ENCODE peak calls at places on chromosomes 5 and 9, in nine cellular contexts. V is brain microvascular endothelial cell; F is aorta; Z is sigmoid colon; L is tibial artery; A is heart right ventricle; J is astrocyte; I is CD8-positive, alpha-beta memory T cell; O is left ventricle myocardium inferior. Q is an unnamed sample.

GRCh38 chr5:112534067-112534466 is 115.0 kb upstream of the EPB41L4A start:
- DNase-seq in Z (no peak), L (no peak), A (no peak), J (no peak), F (no peak), I (no peak), V (no peak), O (no peak), Q (no peak)

GRCh38 chr5:175092691-175093090 is 351.3 kb downstream of the DRD1 start:
- DNase-seq in V (no peak), L (no peak), O (no peak), I (no peak), Z (no peak), F (no peak), J (no peak), A (no peak), Q (no peak)

GRCh38 chr5:82160948-82161347 is 117.2 kb downstream of the RPS23 start:
- DNase-seq in Z (no peak), I (no peak), L (no peak), O (no peak), J (no peak), F (no peak), V (no peak), A (no peak), Q (no peak)

GRCh38 chr5:16108418-16108817 is 71.2 kb downstream of the MARCHF11 start:
- DNase-seq in A (no peak), L (no peak), I (no peak), Z (no peak), V (no peak), F (no peak), O (no peak), J (no peak), Q (no peak)

GRCh38 chr5:100518377-100518776 is 16.8 kb upstream of the FAM174A start:
- DNase-seq in F (no peak), A (no peak), Z (no peak), V (no peak), I (no peak), O (no peak), L (no peak), J (no peak), Q (no peak)

GRCh38 chr9:5773324-5773999 is 59.5 kb downstream of the ERMP1 start:
- DNase-seq in F (no peak), O (no peak), I (no peak), V (no peak), L (no peak), J (peak; percentile 32), Z (no peak), A (no peak), Q (no peak)

GRCh38 chr9:108603141-108603540 is 252.6 kb downstream of the ACTL7B start:
- DNase-seq in V (no peak), Z (no peak), O (peak; percentile 27), L (no peak), A (peak; percentile 34), J (no peak), I (no peak), F (no peak), Q (no peak)

GRCh38 chr9:92666912-92667532 is 2.9 kb downstream of the IPPK start:
- DNase-seq in I (no peak), F (no peak), O (no peak), A (no peak), L (no peak), V (no peak), J (no peak), Z (no peak), Q (peak; percentile 56)

GRCh38 chr9:136268318-136268717 is 22.7 kb upstream of the QSOX2 start:
- DNase-seq in J (no peak), I (no peak), F (no peak), O (no peak), Z (no peak), L (no peak), V (no peak), A (no peak), Q (no peak)

GRCh38 chr9:132849168-132849831 is 28.8 kb downstream of the AK8 start:
- DNase-seq in L (no peak), A (peak; percentile 32), V (no peak), F (no peak), I (no peak), O (peak; percentile 28), J (no peak), Z (peak; percentile 93), Q (no peak)

GRCh38 chr9:107890921-107891465 is 401.4 kb upstream of the KLF4 start:
- DNase-seq in O (no peak), I (no peak), F (no peak), J (peak; percentile 22), L (no peak), V (no peak), Z (no peak), A (no peak), Q (no peak)

GRCh38 chr9:14417230-14417629 is 103.3 kb upstream of the NFIB start:
- DNase-seq in L (no peak), I (no peak), A (no peak), O (no peak), V (peak; percentile 26), F (no peak), Z (no peak), J (peak; percentile 59), Q (no peak)

GRCh38 chr5:180470966-180471582 is 23.1 kb upstream of the CNOT6 start:
- DNase-seq in F (peak; percentile 58), Z (peak; percentile 80), A (no peak), I (peak; percentile 43), J (peak; percentile 27), O (peak; percentile 32), V (no peak), L (no peak), Q (peak; percentile 84)

GRCh38 chr9:76912631-76913275 is 6.8 kb upstream of the PRUNE2 start:
- DNase-seq in O (no peak), Z (no peak), V (peak; percentile 37), I (no peak), A (no peak), F (no peak), L (no peak), J (peak; percentile 86), Q (no peak)

GRCh38 chr9:124206391-124206790 is 51.4 kb upstream of the NEK6 start:
- DNase-seq in Z (no peak), L (no peak), F (peak; percentile 12), I (no peak), O (no peak), J (no peak), A (no peak), V (no peak), Q (no peak)

GRCh38 chr5:66246621-66247020 is 102.5 kb downstream of the SREK1 start:
- DNase-seq in Z (no peak), L (no peak), F (no peak), J (peak; percentile 78), O (no peak), A (no peak), V (peak; percentile 64), I (no peak), Q (no peak)
- H3K27ac ChIP-seq in Z (no peak overlapping the region), L (no peak overlapping the region), F (no peak overlapping the region), J (peak overlapping the region; percentile 79), O (no peak overlapping the region), A (no peak overlapping the region), V (peak overlapping the region; percentile 41), I (no peak overlapping the region), Q (no peak overlapping the region)

GRCh38 chr5:38259062-38259857 is 901 bp downstream of the EGFLAM start:
- DNase-seq in L (no peak), F (no peak), I (no peak), Z (no peak), A (no peak), V (no peak), O (no peak), J (no peak), Q (no peak)

GRCh38 chr5:38253759-38254158 is 4.6 kb upstream of the EGFLAM start:
- DNase-seq in L (no peak), F (no peak), I (no peak), O (no peak), J (no peak), Z (no peak), A (no peak), V (no peak), Q (no peak)

GRCh38 chr5:38258037-38258318 is 381 bp upstream of the EGFLAM start:
- DNase-seq in V (no peak), I (no peak), J (no peak), L (no peak), A (no peak), F (no peak), O (no peak), Z (no peak), Q (no peak)

GRCh38 chr5:38257236-38258036 is 923 bp upstream of the EGFLAM start:
- DNase-seq in O (no peak), V (no peak), L (no peak), F (no peak), I (no peak), J (no peak), Z (no peak), A (no peak), Q (no peak)

GRCh38 chr5:38258319-38259061 is at the start of gene EGFLAM:
- DNase-seq in L (no peak), A (peak; percentile 52), V (no peak), J (no peak), O (peak; percentile 46), I (no peak), Z (no peak), F (no peak), Q (no peak)
- H3K27ac ChIP-seq in L (no peak within 1 kb of the TSS), A (peak within 1 kb of the TSS; percentile 78), V (no peak within 1 kb of the TSS), J (no peak within 1 kb of the TSS), O (peak within 1 kb of the TSS; percentile 81), I (no peak within 1 kb of the TSS), Z (no peak within 1 kb of the TSS), F (no peak within 1 kb of the TSS), Q (no peak within 1 kb of the TSS)

DNA sequence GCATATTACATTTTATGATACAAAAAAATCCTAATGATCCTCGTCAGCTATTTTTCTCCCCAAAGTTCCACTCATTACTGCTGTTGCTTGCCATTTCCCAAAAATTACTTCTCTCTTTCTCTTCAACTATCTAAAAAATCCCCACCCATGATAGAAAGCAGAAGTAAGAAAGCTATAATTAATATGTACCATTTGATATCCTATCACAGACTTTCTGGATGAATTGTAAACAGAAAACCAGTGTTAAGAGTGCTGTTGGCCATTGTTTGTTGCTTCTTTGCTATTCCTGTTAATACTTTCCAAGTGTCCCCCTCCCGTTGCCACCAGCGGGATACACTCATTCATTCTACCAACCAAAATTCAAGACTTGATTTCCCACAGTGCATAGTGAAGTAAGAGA is 136.3 kb upstream of the SMARCA2 start:
- DNase-seq in I (no peak), F (no peak), A (no peak), V (no peak), L (no peak), J (no peak), O (no peak), Z (no peak), Q (no peak)
- H3K27ac ChIP-seq in I (no peak overlapping the region), F (no peak overlapping the region), A (no peak overlapping the region), V (no peak overlapping the region), L (no peak overlapping the region), J (no peak overlapping the region), O (no peak overlapping the region), Z (no peak overlapping the region), Q (no peak overlapping the region)

GRCh38 chr5:34484591-34485228 is 171.4 kb upstream of the RAI14 start:
- DNase-seq in J (peak; percentile 59), V (no peak), Z (no peak), F (no peak), A (no peak), I (no peak), L (no peak), O (no peak), Q (no peak)
- H3K27ac ChIP-seq in J (no peak overlapping the region), V (no peak overlapping the region), Z (no peak overlapping the region), F (no peak overlapping the region), A (no peak overlapping the region), I (no peak overlapping the region), L (no peak overlapping the region), O (no peak overlapping the region), Q (no peak overlapping the region)

GRCh38 chr5:140349244-140349643 is 2.8 kb upstream of the HBEGF start:
- DNase-seq in A (no peak), F (no peak), Z (no peak), V (no peak), O (no peak), J (no peak), L (no peak), I (no peak), Q (no peak)
- H3K27ac ChIP-seq in A (no peak overlapping the region), F (no peak overlapping the region), Z (no peak overlapping the region), V (no peak overlapping the region), O (no peak overlapping the region), J (no peak overlapping the region), L (no peak overlapping the region), I (no peak overlapping the region), Q (no peak overlapping the region)